ENCODE peak calls at places on chromosomes 11 and 22, in four cellular contexts. U is hepatocyte, W is PC-3, P is HCT116. S is an unnamed sample.

GRCh38 chr11:66218026-66218425 is 50.4 kb upstream of the RAB1B start:
- DNase-seq in U (no peak), W (no peak), P (no peak), S (peak; percentile 9)

GRCh38 chr22:30870451-30871345 is 97.9 kb downstream of the MORC2 start:
- DNase-seq in U (no peak), W (no peak), P (no peak), S (no peak)

GRCh38 chr22:48974443-48975251 is 853.0 kb downstream of the BRD1 start:
- DNase-seq in U (no peak), W (no peak), P (no peak), S (no peak)

GRCh38 chr11:92886243-92886905 is 83.1 kb upstream of the MTNR1B start:
- DNase-seq in U (peak; percentile 75), W (peak; percentile 86), P (peak; percentile 46), S (peak; percentile 65)

GRCh38 chr22:38109391-38110000 is 988 bp downstream of the BAIAP2L2 start:
- DNase-seq in U (no peak), W (no peak), P (no peak), S (no peak)

GRCh38 chr11:115471367-115471766 is 32.8 kb downstream of the CADM1 start:
- DNase-seq in U (peak; percentile 49), W (no peak), P (no peak), S (peak; percentile 13)

GRCh38 chr22:30202531-30203006 is 44.0 kb downstream of the LIF start:
- DNase-seq in U (peak; percentile 52), W (peak; percentile 78), P (no peak), S (no peak)

GRCh38 chr11:134439181-134439580 is 27.1 kb upstream of the B3GAT1 start:
- DNase-seq in U (peak; percentile 23), W (no peak), P (no peak), S (no peak)

GRCh38 chr11:12159351-12160099 is 49.1 kb downstream of the MICAL2 start:
- DNase-seq in U (peak; percentile 59), W (peak; percentile 69), P (no peak), S (no peak)

GRCh38 chr11:72762641-72763304 is 10.6 kb upstream of the ARAP1 start:
- DNase-seq in U (no peak), W (no peak), P (no peak), S (peak; percentile 17)

GRCh38 chr11:128892866-128893565 is 1.9 kb downstream of the KCNJ5 start:
- DNase-seq in U (no peak), W (no peak), P (no peak), S (no peak)

GRCh38 chr11:118634435-118635236 is 27.2 kb downstream of the PHLDB1 start:
- DNase-seq in U (peak; percentile 92), W (peak; percentile 86), P (no peak), S (peak; percentile 63)
- TF ChIP-seq CTCF in U (peak; percentile 25), W (no peak), P (no peak), S (no peak)

GRCh38 chr11:124483422-124483821 is 37.9 kb upstream of the OR8B8 start:
- DNase-seq in U (no peak), W (no peak), P (no peak), S (no peak)
- TF ChIP-seq EZH2phosphoT487 in U (no peak), W (no peak), P (no peak), S (no peak)

GRCh38 chr11:5713695-5714094 is 22.6 kb upstream of the OR56B1 start:
- DNase-seq in U (no peak), W (no peak), P (no peak), S (no peak)

DNA sequence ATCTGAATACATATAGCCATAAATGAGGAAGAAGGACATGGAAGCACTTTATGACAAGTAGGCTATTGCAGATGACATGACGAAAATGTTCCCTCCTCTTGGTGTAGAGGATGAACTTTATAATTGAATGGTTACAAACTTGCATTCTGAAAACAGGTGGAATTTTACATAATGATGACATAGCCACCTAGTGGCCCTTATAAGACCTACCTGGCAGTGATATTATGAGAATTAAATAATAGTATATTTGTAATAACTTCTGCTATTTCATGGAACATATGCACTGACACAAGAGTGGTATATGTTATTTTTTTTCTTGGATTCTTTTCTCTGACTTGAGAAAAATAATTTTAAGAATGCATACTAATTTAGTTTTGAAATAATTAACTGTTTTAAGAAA is 22.9 kb downstream of the TRIM22 start:
- DNase-seq in U (no peak), W (peak; percentile 52), P (peak; percentile 7), S (no peak)
- TF ChIP-seq CTCF in U (peak; percentile 32), W (peak; percentile 60), P (peak; percentile 60), S (peak; percentile 27)

DNA sequence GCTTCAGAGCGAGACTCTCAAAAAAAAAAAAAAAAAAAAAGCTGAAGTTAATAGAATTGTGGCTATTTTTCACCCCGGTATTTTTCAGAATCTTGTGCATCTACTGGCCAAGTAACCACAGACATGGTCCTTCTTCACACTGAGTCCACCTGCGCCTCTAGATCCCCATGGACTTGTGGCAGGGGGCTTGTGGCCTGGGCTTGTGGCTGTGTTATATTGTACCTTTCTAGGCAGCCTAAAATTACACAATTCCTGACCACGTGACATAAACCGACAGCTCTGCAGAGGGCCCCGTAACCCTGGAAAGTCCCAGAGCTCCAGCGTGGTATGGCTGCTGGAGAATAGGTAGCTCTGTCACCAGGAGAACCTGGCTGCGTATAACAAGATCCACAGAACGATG is 10.9 kb upstream of the NAALADL1 start:
- DNase-seq in U (no peak), W (no peak), P (no peak), S (no peak)
- TF ChIP-seq EZH2phosphoT487 in U (no peak), W (no peak), P (no peak), S (no peak)

GRCh38 chr22:42074153-42074750 is at the start of gene PHETA2:
- DNase-seq in U (peak; percentile 52), W (no peak), P (no peak), S (no peak)
- TF ChIP-seq CTCF in U (peak; percentile 21), W (no peak), P (no peak), S (peak; percentile 19)

GRCh38 chr22:20652582-20652981 is 121.3 kb upstream of the SERPIND1 start:
- DNase-seq in U (no peak), W (no peak), P (no peak), S (no peak)

GRCh38 chr22:20651286-20651685 is 122.6 kb upstream of the SERPIND1 start:
- DNase-seq in U (no peak), W (no peak), P (no peak), S (no peak)

GRCh38 chr22:20653012-20653794 is 120.7 kb upstream of the SERPIND1 start:
- DNase-seq in U (no peak), W (no peak), P (no peak), S (no peak)

GRCh38 chr22:20650294-20651207 is 123.4 kb upstream of the SERPIND1 start:
- DNase-seq in U (no peak), W (no peak), P (no peak), S (no peak)

DNA sequence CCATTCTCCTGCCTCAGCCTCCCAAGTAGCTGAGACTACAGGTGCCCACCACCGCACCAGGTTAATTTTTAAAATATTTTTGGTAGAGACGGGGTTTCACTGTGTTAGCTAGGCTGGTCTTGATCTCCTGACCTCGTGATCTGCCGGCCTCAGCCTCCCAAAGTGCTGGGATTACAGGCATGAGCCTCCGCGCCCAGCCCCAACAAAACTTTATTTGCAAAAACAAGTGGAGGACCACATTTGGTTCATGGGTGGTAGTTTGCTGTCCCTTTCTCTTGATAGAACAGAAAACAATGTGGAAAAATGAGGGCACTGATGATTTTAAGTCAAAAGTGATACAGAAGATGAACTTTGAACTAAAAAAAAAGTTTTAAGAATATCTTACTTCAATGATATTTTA is 121.8 kb upstream of the SERPIND1 start:
- DNase-seq in U (no peak), W (no peak), P (no peak), S (no peak)
- TF ChIP-seq EZH2phosphoT487 in U (no peak), W (no peak), P (no peak), S (no peak)

DNA sequence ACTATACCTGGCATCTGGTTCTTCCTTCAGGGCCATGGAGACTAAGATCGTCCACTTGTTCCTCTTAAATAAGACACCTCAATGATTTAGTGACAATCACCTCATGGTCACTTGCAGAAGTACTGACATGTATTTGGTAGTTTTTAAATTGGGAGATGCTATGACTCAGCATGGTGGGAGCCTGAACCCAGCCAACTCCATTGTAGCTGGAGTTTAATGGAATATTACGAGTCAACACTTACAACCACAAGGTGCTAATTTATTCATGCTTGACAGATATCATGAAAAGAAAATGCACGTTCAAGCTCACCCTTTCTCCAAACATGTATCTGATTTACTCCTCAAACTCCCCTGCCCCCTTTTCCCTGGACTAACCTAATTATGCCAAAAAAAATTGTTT is 16.6 kb upstream of the APOL3 start:
- DNase-seq in U (no peak), W (no peak), P (no peak), S (no peak)
- TF ChIP-seq CTCF in U (no peak), W (no peak), P (no peak), S (no peak)

S was measured in MM.1S.